ENCODE peak calls at places on chromosomes 1 and 21, in six cellular contexts. C is body of pancreas, D is A549, V is heart left ventricle, L is esophagus squamous epithelium, R is HCT116. M is an unnamed sample.

GRCh38 chr1:87064981-87065380 is 150.5 kb downstream of the HS2ST1 start:
- DNase-seq in R (no peak), C (no peak), D (no peak), L (no peak), V (no peak), M (no peak)

GRCh38 chr21:31184462-31184861 is 146.2 kb upstream of the KRTAP19-8 start:
- DNase-seq in C (no peak), R (no peak), V (no peak), D (no peak), L (no peak), M (no peak)

GRCh38 chr1:101081496-101082282 is 56.1 kb upstream of the DPH5 start:
- DNase-seq in R (no peak), C (no peak), L (no peak), V (no peak), D (no peak), M (no peak)

GRCh38 chr21:21612446-21612845 is 614.2 kb downstream of the NCAM2 start:
- DNase-seq in D (no peak), L (no peak), V (no peak), R (no peak), C (peak; percentile 4), M (no peak)

GRCh38 chr1:84853743-84854721 is 39.0 kb downstream of the LPAR3 start:
- DNase-seq in L (no peak), C (peak; percentile 38), V (no peak), D (peak; percentile 20), R (peak; percentile 56), M (no peak)

GRCh38 chr21:33844104-33844889 is 71.3 kb downstream of the ATP5PO start:
- DNase-seq in C (peak; percentile 66), V (no peak), D (no peak), R (no peak), L (no peak), M (no peak)

GRCh38 chr1:203074610-203075009 is 11.2 kb downstream of the MYOG start:
- DNase-seq in D (no peak), C (no peak), R (no peak), L (no peak), V (no peak), M (no peak)

GRCh38 chr1:84617349-84617748 is 43.1 kb upstream of the CTBS start:
- DNase-seq in L (no peak), V (no peak), R (no peak), C (no peak), D (no peak), M (no peak)

GRCh38 chr1:116666090-116666489 is 1.4 kb downstream of the IGSF3 start:
- DNase-seq in C (no peak), D (no peak), R (no peak), L (no peak), V (no peak), M (no peak)

GRCh38 chr1:220045356-220046051 is 801 bp downstream of the EPRS1 start:
- DNase-seq in C (no peak), R (no peak), V (no peak), L (no peak), D (peak; percentile 27), M (no peak)

GRCh38 chr1:117572546-117572945 is 33.3 kb upstream of the TENT5C start:
- DNase-seq in D (no peak), C (no peak), L (no peak), R (no peak), V (no peak), M (no peak)

GRCh38 chr1:7447736-7448135 is 323.4 kb upstream of the VAMP3 start:
- DNase-seq in D (no peak), V (no peak), C (peak; percentile 35), L (no peak), R (no peak), M (no peak)

GRCh38 chr1:18199462-18199861 is 91.9 kb downstream of the IGSF21 start:
- DNase-seq in V (no peak), C (no peak), R (no peak), D (no peak), L (no peak), M (no peak)

GRCh38 chr1:52365091-52365745 is 787 bp downstream of the CC2D1B start:
- DNase-seq in C (peak; percentile 59), V (peak; percentile 61), D (peak; percentile 60), L (no peak), R (no peak), M (peak; percentile 44)

GRCh38 chr1:160046494-160047115 is 14.8 kb upstream of the PIGM start:
- DNase-seq in D (peak; percentile 26), L (no peak), V (peak; percentile 67), C (peak; percentile 79), R (no peak), M (peak; percentile 59)

GRCh38 chr1:28482138-28482537 is 23.7 kb upstream of the RCC1 start:
- DNase-seq in V (no peak), R (no peak), L (no peak), C (no peak), D (no peak), M (no peak)

GRCh38 chr1:234322097-234322496 is 51.2 kb upstream of the COA6 start:
- DNase-seq in C (no peak), R (no peak), D (no peak), L (no peak), V (no peak), M (no peak)

GRCh38 chr1:3434406-3435110 is 19.9 kb upstream of the ARHGEF16 start:
- DNase-seq in L (no peak), R (no peak), C (no peak), D (no peak), V (peak; percentile 52), M (no peak)

GRCh38 chr21:39071623-39072214 is 111.5 kb downstream of the PSMG1 start:
- DNase-seq in R (no peak), L (no peak), D (no peak), V (no peak), C (no peak), M (no peak)

GRCh38 chr1:17021896-17022295 is 10.2 kb upstream of the ATP13A2 start:
- DNase-seq in D (no peak), V (no peak), L (no peak), C (no peak), R (no peak), M (no peak)

GRCh38 chr1:2047749-2048729 is 2.2 kb upstream of the PRKCZ start:
- DNase-seq in R (no peak), V (peak; percentile 46), D (no peak), C (no peak), L (no peak), M (no peak)

GRCh38 chr1:26827663-26828062 is 1.2 kb downstream of the ZDHHC18 start:
- DNase-seq in L (no peak), D (no peak), V (no peak), C (no peak), R (no peak), M (no peak)

GRCh38 chr1:8529901-8530300 is 212.0 kb downstream of the SLC45A1 start:
- DNase-seq in V (no peak), D (no peak), C (no peak), R (no peak), L (no peak), M (no peak)

DNA sequence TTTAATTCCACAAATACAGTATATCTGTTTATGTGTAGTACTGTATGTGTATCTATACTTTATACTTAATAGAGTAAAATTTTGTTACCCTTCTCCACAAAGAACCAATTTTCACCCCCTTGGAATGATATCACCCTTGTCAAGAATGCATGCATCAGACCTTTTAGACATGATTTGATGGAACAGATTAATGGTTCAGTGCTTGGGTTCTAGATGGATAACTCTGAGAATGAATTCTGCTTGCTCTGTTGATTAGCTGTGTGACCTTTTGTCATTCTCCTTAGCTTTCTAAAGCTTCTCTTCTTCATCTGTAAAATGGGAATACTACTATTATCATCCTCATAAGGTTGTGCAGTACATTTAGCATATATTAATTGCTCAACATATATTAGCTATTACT is 105.1 kb downstream of the NEK7 start:
- DNase-seq in V (no peak), R (no peak), L (no peak), D (no peak), C (no peak), M (no peak)
- H3K4me1 ChIP-seq in V (no peaks in the 10 kb centered on the region), R (no peaks in the 10 kb centered on the region), L (peaks cover 10% of the 10 kb centered on the region), D (peaks cover 21% of the 10 kb centered on the region), C (peaks cover 15% of the 10 kb centered on the region), M (peaks cover 11% of the 10 kb centered on the region)

GRCh38 chr21:26845066-26845749 is at the start of gene ADAMTS1:
- DNase-seq in L (no peak), V (peak; percentile 96), C (peak; percentile 85), D (peak; percentile 38), R (no peak), M (peak; percentile 91)
- TF ChIP-seq POLR2A in L (no peak), V (peak; percentile 98), C (peak; percentile 72), D (no peak), R (no peak), M (peak; percentile 90)

GRCh38 chr1:93585059-93585966 is 96.3 kb downstream of the BCAR3 start:
- DNase-seq in D (peak; percentile 84), R (no peak), V (peak; percentile 90), L (no peak), C (peak; percentile 99), M (no peak)
- H3K4me1 ChIP-seq in D (peaks cover 82% of the 10 kb centered on the region), R (no peaks in the 10 kb centered on the region), V (peaks cover 22% of the 10 kb centered on the region), L (peaks cover 27% of the 10 kb centered on the region), C (peaks cover 49% of the 10 kb centered on the region), M (peaks cover 19% of the 10 kb centered on the region)

GRCh38 chr1:217228689-217229088 is 402.2 kb downstream of the GPATCH2 start:
- DNase-seq in D (no peak), L (no peak), R (no peak), V (no peak), C (no peak), M (no peak)
- TF ChIP-seq POLR2A in D (no peak), L (no peak), R (no peak), V (no peak), C (no peak), M (no peak)

GRCh38 chr1:9628541-9629444 is 22.7 kb upstream of the PIK3CD start:
- DNase-seq in R (no peak), L (no peak), V (no peak), C (no peak), D (no peak), M (no peak)
- H3K4me1 ChIP-seq in R (peaks cover 17% of the 10 kb centered on the region), L (peaks cover 22% of the 10 kb centered on the region), V (no peaks in the 10 kb centered on the region), C (no peaks in the 10 kb centered on the region), D (no peaks in the 10 kb centered on the region), M (no peaks in the 10 kb centered on the region)

GRCh38 chr21:41170442-41170841 is 2.5 kb downstream of the BACE2 start:
- DNase-seq in R (no peak), V (no peak), D (peak; percentile 56), L (no peak), C (peak; percentile 68), M (peak; percentile 18)
- TF ChIP-seq POLR2A in R (no peak), V (no peak), D (no peak), L (no peak), C (no peak), M (no peak)

DNA sequence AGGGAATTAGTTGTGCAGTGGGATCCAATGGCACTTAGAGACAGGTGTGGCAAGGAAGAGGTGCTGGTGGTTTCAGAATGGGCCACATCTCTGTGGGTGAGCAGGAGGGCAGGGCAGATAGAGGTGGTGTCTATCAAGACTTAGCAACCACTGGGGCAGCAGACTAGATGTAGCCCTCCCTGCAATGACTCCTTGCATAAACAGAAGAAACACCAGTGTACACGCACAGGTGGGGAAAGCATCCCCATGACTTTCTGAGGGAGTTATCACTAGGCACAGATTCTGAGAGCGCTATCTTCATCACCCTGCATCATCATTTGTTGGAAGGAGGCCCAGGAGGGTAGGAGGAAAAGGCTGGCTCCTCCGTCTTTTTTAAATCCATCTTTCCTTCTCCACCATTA is 58.4 kb downstream of the PLXNA2 start:
- DNase-seq in V (no peak), D (no peak), R (no peak), C (no peak), L (no peak), M (no peak)
- H3K4me1 ChIP-seq in V (peaks cover 23% of the 10 kb centered on the region), D (peaks cover 45% of the 10 kb centered on the region), R (peaks cover 13% of the 10 kb centered on the region), C (peaks cover 14% of the 10 kb centered on the region), L (peaks cover 56% of the 10 kb centered on the region), M (no peaks in the 10 kb centered on the region)

M was measured in tibial nerve.